ENCODE peak calls at places on chromosomes 7 and 10, in six cellular contexts. K is AG04450, R is cardiac muscle cell, B is nephron progenitor cell, Z is astrocyte, G is adrenal gland. O is an unnamed sample.

GRCh38 chr10:12042409-12042796 is 206 bp downstream of the UPF2 start:
- DNase-seq in K (no peak), R (peak), B (peak), Z (no peak), G (no peak), O (no peak)

GRCh38 chr10:52573347-52573746 is 199.2 kb downstream of the MBL2 start:
- DNase-seq in K (no peak), R (no peak), B (no peak), Z (no peak), G (no peak), O (no peak)

GRCh38 chr7:55242613-55243012 is 122.5 kb upstream of the LANCL2 start:
- DNase-seq in K (no peak), R (no peak), B (no peak), Z (no peak), G (no peak), O (no peak)

GRCh38 chr10:31745612-31746376 is 182.8 kb downstream of the ARHGAP12 start:
- DNase-seq in K (peak), R (peak), B (no peak), Z (peak), G (no peak), O (no peak)

GRCh38 chr10:101287922-101288638 is 58.8 kb upstream of the LBX1 start:
- DNase-seq in K (no peak), R (peak), B (peak), Z (no peak), G (no peak), O (no peak)

GRCh38 chr7:131272086-131272485 is 55.6 kb upstream of the MKLN1 start:
- DNase-seq in K (no peak), R (no peak), B (no peak), Z (no peak), G (no peak), O (no peak)

GRCh38 chr10:46228076-46229071 is 58.4 kb upstream of the ANTXRL start:
- DNase-seq in K (peak), R (peak), B (peak), Z (peak), G (peak), O (peak)

GRCh38 chr7:141275350-141275749 is 201.5 kb downstream of the TMEM178B start:
- DNase-seq in K (no peak), R (no peak), B (no peak), Z (no peak), G (no peak), O (no peak)

GRCh38 chr10:55002420-55002819 is 201.4 kb upstream of the PCDH15 start:
- DNase-seq in K (no peak), R (no peak), B (no peak), Z (no peak), G (no peak), O (no peak)

GRCh38 chr10:73956476-73957338 is 41.2 kb upstream of the VCL start:
- DNase-seq in K (no peak), R (peak), B (no peak), Z (peak), G (no peak), O (no peak)

GRCh38 chr10:58239561-58240169 is 28.0 kb downstream of the IPMK start:
- DNase-seq in K (no peak), R (no peak), B (no peak), Z (no peak), G (no peak), O (no peak)

GRCh38 chr10:34002896-34003295 is 668.4 kb upstream of the NRP1 start:
- DNase-seq in K (no peak), R (no peak), B (no peak), Z (no peak), G (no peak), O (no peak)

GRCh38 chr7:137923380-137923779 is 76.6 kb upstream of the DGKI start:
- DNase-seq in K (no peak), R (no peak), B (no peak), Z (peak), G (no peak), O (no peak)

GRCh38 chr7:113652501-113652900 is 266.3 kb downstream of the PPP1R3A start:
- DNase-seq in K (no peak), R (no peak), B (no peak), Z (peak), G (no peak), O (no peak)

GRCh38 chr10:44259090-44259874 is 125.6 kb downstream of the CXCL12 start:
- DNase-seq in K (no peak), R (no peak), B (no peak), Z (no peak), G (no peak), O (no peak)

GRCh38 chr10:23368816-23369640 is 24.4 kb upstream of the C10orf67 start:
- DNase-seq in K (no peak), R (peak), B (no peak), Z (peak), G (no peak), O (no peak)

GRCh38 chr7:137395425-137395824 is 51.9 kb upstream of the PTN start:
- DNase-seq in K (no peak), R (no peak), B (no peak), Z (no peak), G (no peak), O (no peak)

GRCh38 chr7:10239643-10240345 is 733.9 kb upstream of the PHF14 start:
- DNase-seq in K (no peak), R (no peak), B (no peak), Z (peak), G (no peak), O (no peak)

GRCh38 chr7:93352881-93353280 is 120.7 kb downstream of the VPS50 start:
- DNase-seq in K (no peak), R (no peak), B (no peak), Z (no peak), G (no peak), O (no peak)

GRCh38 chr7:45938626-45939302 is 17.7 kb upstream of the IGFBP3 start:
- DNase-seq in K (no peak), R (no peak), B (peak), Z (no peak), G (no peak), O (no peak)
- TF ChIP-seq CTCF in K (no peak), R (no peak), B (peak), Z (no peak), G (no peak), O (no peak)

GRCh38 chr7:105745681-105746330 is 130.6 kb downstream of the ATXN7L1 start:
- DNase-seq in K (no peak), R (no peak), B (no peak), Z (no peak), G (no peak), O (no peak)
- TF ChIP-seq CTCF in K (no peak), R (no peak), B (no peak), Z (no peak), G (no peak), O (no peak)

GRCh38 chr10:35274511-35275060 is 61.7 kb upstream of the CCNY start:
- DNase-seq in K (no peak), R (no peak), B (no peak), Z (no peak), G (no peak), O (no peak)
- TF ChIP-seq CTCF in K (no peak), R (no peak), B (no peak), Z (no peak), G (no peak), O (no peak)

DNA sequence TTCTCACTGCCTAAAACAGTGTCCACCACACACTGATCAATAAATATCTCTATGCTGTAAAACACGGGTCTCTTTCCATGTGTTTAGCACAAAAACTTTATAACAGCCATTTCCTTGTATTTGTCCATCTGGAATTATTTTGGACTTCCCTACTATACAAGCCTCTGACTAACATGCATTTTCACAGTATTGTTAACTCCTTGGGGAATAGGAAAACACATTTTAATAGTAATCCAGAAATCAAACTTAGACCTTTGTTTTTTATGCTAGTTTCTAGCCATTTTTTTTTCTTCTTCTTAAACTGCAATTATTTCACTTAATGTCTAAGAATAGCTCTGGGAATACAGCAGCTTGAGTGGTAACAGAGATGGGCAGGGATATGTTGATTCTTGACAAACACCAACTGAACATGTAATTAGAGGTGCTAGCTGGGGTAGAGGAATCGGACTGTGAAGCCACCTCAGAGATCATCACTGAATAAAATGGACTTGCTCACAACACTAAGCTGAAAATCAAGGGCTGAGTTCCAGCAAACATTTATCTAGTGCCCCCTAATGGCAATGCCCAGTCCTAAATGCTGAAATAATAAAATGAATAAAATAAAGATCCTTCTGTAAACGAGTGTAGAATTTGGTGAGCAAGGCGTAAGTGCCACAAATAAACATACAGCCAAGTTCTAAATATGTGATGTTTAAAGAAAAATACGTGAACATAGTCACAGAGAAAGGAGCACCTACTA is 593.1 kb downstream of the SORCS1 start:
- DNase-seq in K (no peak), R (peak), B (no peak), Z (peak), G (no peak), O (no peak)
- TF ChIP-seq CTCF in K (peak), R (peak), B (peak), Z (peak), G (peak), O (no peak)

GRCh38 chr10:28878236-28878970 is 201.1 kb downstream of the BAMBI start:
- DNase-seq in K (no peak), R (no peak), B (no peak), Z (peak), G (peak), O (no peak)
- TF ChIP-seq CTCF in K (no peak), R (no peak), B (no peak), Z (no peak), G (peak), O (no peak)

DNA sequence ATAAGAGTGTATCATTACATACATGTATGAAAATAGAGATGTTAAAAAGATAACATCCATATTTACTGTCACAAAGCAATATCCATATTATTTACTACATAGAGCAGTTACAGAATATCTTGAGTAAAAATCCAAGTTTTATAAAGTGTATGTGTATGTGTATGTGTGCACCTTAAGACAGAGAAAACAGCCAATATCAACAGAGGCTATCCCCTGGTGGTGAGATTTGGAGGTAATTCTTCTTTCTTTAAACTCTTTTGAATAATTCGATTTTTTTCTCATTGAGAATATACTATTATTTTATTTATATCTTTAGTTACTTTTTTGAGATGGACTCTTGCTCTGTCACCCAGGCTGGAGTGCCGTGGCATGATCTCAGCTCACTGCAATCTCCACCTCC is 18.4 kb downstream of the TRDMT1 start:
- DNase-seq in K (no peak), R (no peak), B (no peak), Z (no peak), G (no peak), O (no peak)
- TF ChIP-seq CTCF in K (peak), R (peak), B (no peak), Z (peak), G (peak), O (no peak)

GRCh38 chr10:14181197-14181936 is 149.4 kb downstream of the FRMD4A start:
- DNase-seq in K (no peak), R (peak), B (no peak), Z (no peak), G (no peak), O (no peak)

GRCh38 chr10:14186245-14186644 is 144.5 kb downstream of the FRMD4A start:
- DNase-seq in K (no peak), R (peak), B (no peak), Z (no peak), G (no peak), O (no peak)

GRCh38 chr10:14182781-14183180 is 147.9 kb downstream of the FRMD4A start:
- DNase-seq in K (no peak), R (no peak), B (no peak), Z (no peak), G (no peak), O (no peak)

GRCh38 chr10:14184841-14185500 is 145.8 kb downstream of the FRMD4A start:
- DNase-seq in K (no peak), R (peak), B (no peak), Z (peak), G (no peak), O (no peak)

GRCh38 chr10:14185501-14186045 is 145.2 kb downstream of the FRMD4A start:
- DNase-seq in K (peak), R (peak), B (peak), Z (peak), G (no peak), O (no peak)
- TF ChIP-seq CTCF in K (peak), R (no peak), B (no peak), Z (no peak), G (no peak), O (no peak)